ENCODE peak calls at places on chromosomes 5 and 9, in four cellular contexts. K, F, A and N are unnamed samples.

GRCh38 chr9:23291001-23291400 is 535.0 kb downstream of the ELAVL2 start:
- DNase-seq in K (no peak), A (no peak), F (no peak), N (no peak)

GRCh38 chr5:103259705-103260355 is 1.3 kb downstream of the MACIR start:
- DNase-seq in K (peak; percentile 60), A (peak; percentile 31), F (peak; percentile 19), N (peak; percentile 35)

GRCh38 chr5:14581891-14582796 is 552 bp downstream of the OTULINL start:
- DNase-seq in A (peak; percentile 67), K (no peak), F (no peak), N (peak; percentile 64)

GRCh38 chr5:151070449-151070848 is 10.4 kb downstream of the TNIP1 start:
- DNase-seq in K (no peak), A (no peak), F (no peak), N (no peak)

GRCh38 chr5:6220346-6221088 is 157.8 kb downstream of the MED10 start:
- DNase-seq in A (no peak), F (peak; percentile 79), K (no peak), N (no peak)

GRCh38 chr5:67149933-67150523 is 46.6 kb downstream of the CD180 start:
- DNase-seq in F (no peak), A (no peak), K (peak; percentile 9), N (no peak)

GRCh38 chr5:116291271-116291670 is 206.4 kb downstream of the COMMD10 start:
- DNase-seq in A (no peak), F (no peak), K (no peak), N (no peak)

GRCh38 chr9:18358325-18358724 is 115.6 kb upstream of the ADAMTSL1 start:
- DNase-seq in K (no peak), A (no peak), F (no peak), N (no peak)

GRCh38 chr5:128213340-128213739 is 129.8 kb downstream of the SLC12A2 start:
- DNase-seq in K (peak; percentile 65), A (peak; percentile 59), F (peak; percentile 39), N (peak; percentile 61)

GRCh38 chr5:171927345-171927941 is 79.0 kb downstream of the FBXW11 start:
- DNase-seq in F (no peak), K (peak; percentile 10), A (no peak), N (no peak)

GRCh38 chr5:179338123-179338676 is 7.1 kb downstream of the ADAMTS2 start:
- DNase-seq in F (no peak), K (no peak), A (no peak), N (no peak)

GRCh38 chr5:141618030-141618803 is 583 bp downstream of the DIAPH1 start:
- DNase-seq in A (peak; percentile 59), F (peak; percentile 63), K (peak; percentile 87), N (peak; percentile 46)

GRCh38 chr5:172223901-172224873 is 30.2 kb downstream of the EFCAB9 start:
- DNase-seq in A (no peak), K (no peak), F (no peak), N (no peak)

GRCh38 chr5:148739023-148739422 is 84.7 kb upstream of the HTR4 start:
- DNase-seq in A (no peak), K (no peak), F (peak; percentile 3), N (no peak)

GRCh38 chr5:180598797-180599589 is 7.7 kb upstream of the SCGB3A1 start:
- DNase-seq in K (no peak), A (peak; percentile 5), F (no peak), N (no peak)

GRCh38 chr9:71638627-71639026 is 129.7 kb downstream of the CEMIP2 start:
- DNase-seq in A (no peak), F (no peak), K (peak; percentile 57), N (no peak)

GRCh38 chr9:129166962-129167557 is 11.0 kb downstream of the IER5L start:
- DNase-seq in A (peak; percentile 67), K (peak; percentile 82), F (peak; percentile 58), N (peak; percentile 57)

GRCh38 chr5:5572010-5572982 is 149.8 kb downstream of the ICE1 start:
- DNase-seq in A (peak; percentile 25), F (no peak), K (peak; percentile 46), N (no peak)

GRCh38 chr5:116454417-116454927 is 120.2 kb downstream of the SEMA6A start:
- DNase-seq in K (peak; percentile 5), F (no peak), A (no peak), N (no peak)

GRCh38 chr5:54610197-54610898 is 92.8 kb downstream of the SNX18 start:
- DNase-seq in K (no peak), F (no peak), A (no peak), N (no peak)

GRCh38 chr9:27457445-27457844 is 66.6 kb upstream of the IFNK start:
- DNase-seq in A (peak; percentile 44), K (peak; percentile 69), F (no peak), N (no peak)

GRCh38 chr9:27462846-27463245 is 61.2 kb upstream of the IFNK start:
- DNase-seq in A (no peak), K (no peak), F (no peak), N (no peak)

GRCh38 chr9:27462434-27462833 is 61.7 kb upstream of the IFNK start:
- DNase-seq in F (no peak), K (peak; percentile 56), A (no peak), N (no peak)

DNA sequence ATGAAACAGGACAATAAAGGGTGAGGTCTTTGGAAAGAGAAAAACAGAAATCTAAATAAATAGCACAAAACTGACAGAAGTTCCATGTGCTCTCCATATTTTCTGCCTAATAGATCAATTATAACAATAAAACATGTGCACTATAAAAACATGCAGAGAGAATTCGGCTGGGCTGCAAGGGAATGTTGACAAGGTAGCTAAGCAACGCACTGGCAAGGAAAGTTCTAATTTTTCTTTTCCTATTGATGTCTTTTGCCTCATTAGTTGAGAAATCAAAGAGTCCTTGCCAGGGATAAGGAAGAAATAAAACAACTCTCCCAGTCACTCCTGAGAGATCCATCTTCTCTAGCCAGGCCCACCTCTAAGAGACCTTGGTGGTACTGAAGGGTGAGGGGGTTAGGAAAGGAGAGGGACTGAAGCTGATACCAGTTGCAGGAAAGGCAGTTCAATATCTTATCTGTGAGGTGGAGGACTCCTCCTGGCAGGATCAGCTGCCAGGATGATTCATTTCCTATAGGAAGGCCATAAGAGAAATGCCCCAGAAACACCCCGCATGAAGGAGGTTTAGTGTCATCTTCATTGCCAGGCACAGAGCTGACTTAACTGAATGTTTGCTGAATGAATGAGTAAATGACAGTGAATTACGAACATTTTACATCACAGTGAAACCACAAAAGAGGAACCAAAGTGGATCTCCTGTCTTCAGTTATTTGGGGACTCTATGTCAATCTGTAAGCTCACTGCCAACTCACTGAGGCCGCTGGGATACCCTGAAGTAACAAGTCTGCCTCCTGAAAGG is 63.7 kb upstream of the IFNK start:
- DNase-seq in A (no peak), F (no peak), K (no peak), N (no peak)
- TF ChIP-seq SP1 in A (no peak), F (no peak), K (no peak), N (no peak)

GRCh38 chr9:137387034-137387890 is 35.7 kb downstream of the EXD3 start:
- DNase-seq in F (no peak), K (no peak), A (no peak), N (no peak)
- TF ChIP-seq ELF4 in F (no peak), K (no peak), A (no peak), N (no peak)

GRCh38 chr5:123094919-123095693 is 6.1 kb downstream of the PRDM6 start:
- DNase-seq in A (peak; percentile 69), K (no peak), F (no peak), N (no peak)
- TF ChIP-seq SP1 in A (no peak), K (no peak), F (no peak), N (no peak)

DNA sequence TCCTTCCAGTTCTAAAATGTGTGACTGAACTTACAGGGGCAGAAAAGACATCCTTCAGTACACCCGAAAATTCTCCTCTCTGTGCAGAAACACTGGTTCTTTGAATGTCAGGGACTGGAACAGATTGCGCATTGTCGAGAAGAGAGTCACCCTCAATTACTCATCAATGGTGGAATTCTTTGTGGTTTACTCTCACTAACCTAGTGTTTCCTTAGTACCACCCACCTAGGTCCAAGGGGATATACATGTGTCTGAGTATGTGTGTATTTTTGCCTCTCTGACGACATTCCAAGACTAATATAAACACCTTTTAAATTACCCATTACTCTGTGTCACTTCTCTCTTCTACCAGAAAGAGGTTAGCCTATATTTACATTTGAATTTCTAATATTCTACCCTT is 660.8 kb downstream of the TLE1 start:
- DNase-seq in F (peak; percentile 18), K (no peak), A (no peak), N (no peak)
- TF ChIP-seq ELF4 in F (no peak), K (no peak), A (no peak), N (no peak)

DNA sequence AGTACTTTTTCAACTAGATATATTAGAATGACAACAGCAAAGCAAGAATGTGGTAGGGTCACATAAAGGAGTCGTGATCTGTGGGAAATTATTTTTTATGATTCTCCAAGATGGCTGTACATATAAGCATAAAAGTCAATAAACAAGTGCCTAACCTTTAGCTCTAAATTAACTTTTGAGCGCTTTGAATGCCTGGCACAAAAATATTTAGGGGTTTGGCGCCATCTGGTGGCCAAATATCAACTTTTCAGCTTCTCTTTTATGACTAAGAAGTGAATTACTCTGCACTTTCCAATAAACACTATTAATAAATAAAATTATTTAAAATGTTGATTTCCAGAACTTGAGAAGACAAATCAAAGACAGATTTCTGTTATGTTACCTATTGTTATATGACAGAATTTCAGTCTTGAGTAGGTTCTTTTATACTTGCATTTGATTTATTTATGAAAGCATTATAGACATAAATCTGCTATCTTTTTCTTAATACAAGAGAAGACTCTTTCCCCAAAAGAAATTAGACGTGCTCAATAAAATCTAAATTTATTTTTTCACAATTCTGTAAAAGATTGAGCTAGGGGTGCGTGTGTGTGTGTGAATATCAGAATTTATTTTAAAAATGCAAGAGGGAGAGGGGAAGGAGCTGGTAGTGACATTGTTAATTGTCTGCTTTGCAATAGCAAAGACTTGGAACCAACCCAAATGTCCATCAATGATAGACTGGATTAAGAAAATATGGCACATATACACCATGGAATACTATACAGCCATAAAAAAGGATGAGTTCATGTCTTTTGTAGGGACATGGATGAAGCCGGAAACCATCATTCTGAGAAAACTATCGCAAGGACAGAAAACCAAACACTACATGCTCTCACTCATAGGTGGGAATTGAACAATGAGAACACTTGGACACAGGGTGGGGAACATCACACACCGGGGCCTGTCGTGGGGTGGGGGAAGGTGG is 36.7 kb upstream of the ARRDC3 start:
- DNase-seq in A (peak; percentile 60), K (peak; percentile 77), F (peak; percentile 32), N (peak; percentile 23)
- TF ChIP-seq SP1 in A (no peak), K (no peak), F (no peak), N (no peak)

GRCh38 chr9:2195211-2195610 is 180.1 kb downstream of the SMARCA2 start:
- DNase-seq in F (no peak), K (no peak), A (no peak), N (no peak)

GRCh38 chr9:2198956-2199635 is 183.9 kb downstream of the SMARCA2 start:
- DNase-seq in F (no peak), A (no peak), K (no peak), N (no peak)

DNA sequence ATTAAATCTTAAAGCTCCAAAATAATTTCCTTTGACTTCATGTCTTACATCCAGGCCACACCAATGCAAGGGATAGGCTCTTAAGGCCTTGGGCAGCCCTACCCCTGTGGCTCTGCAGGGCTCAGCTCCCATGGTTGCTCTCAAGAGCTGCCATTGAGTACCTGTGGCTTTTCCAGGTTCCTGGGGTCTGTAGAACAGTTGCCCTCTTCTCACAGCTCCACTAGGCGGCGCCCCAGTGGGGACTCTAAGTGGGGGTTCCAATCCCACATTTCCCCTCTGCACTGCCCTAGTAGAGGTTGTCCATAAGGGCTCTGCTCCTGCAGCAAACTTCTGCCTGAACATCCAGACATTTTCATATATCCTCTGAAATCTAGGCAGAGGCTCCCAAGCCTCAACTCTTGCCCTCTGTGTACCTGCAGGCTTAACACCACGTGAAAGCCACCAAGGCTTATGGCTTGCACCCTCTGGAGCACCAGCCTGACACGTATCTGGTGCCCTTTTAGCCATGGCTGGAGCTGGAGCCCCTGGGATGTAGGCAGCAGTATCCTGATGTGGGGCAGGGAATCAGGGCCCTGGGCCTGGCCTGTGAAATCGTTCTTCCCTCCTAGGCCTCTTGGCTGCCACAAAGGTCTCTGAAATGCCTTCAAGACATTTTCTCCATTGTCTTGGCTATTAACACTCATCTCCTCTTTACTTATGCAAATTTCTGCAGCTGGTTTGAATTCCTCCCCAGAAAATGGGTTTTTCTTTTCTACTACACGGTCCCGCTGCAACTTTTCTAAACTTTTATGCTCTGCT is 185.1 kb downstream of the SMARCA2 start:
- DNase-seq in A (no peak), F (no peak), K (no peak), N (no peak)
- TF ChIP-seq ELF4 in A (no peak), F (no peak), K (no peak), N (no peak)